ENCODE peak calls at places on chromosomes 1 and 21, in six cellular contexts. O is ovary, N is left ventricle myocardium inferior, E is heart left ventricle, L is lower lobe of right lung, U is iPS DF 6.9. W is an unnamed sample. For H3K4me1 and H3K36me3, the result is how much of the 10 kb centered on the place peaks cover.

GRCh38 chr1:48495166-48495565 is 23.2 kb upstream of the SPATA6 start:
- DNase-seq in O (no peak), N (no peak), E (no peak), L (no peak), U (no peak), W (no peak)

GRCh38 chr1:43019226-43019625 is 60.6 kb upstream of the SLC2A1 start:
- DNase-seq in O (no peak), N (no peak), E (no peak), L (no peak), U (no peak), W (no peak)

GRCh38 chr1:66752000-66752592 is at the start of gene DYNLT5:
- DNase-seq in O (peak), N (peak), E (peak), L (peak), U (no peak), W (peak)

GRCh38 chr1:244074559-244075171 is 23.6 kb downstream of the ZBTB18 start:
- DNase-seq in O (no peak), N (no peak), E (no peak), L (no peak), U (no peak), W (no peak)

GRCh38 chr1:209879539-209879938 is 51.8 kb downstream of the UTP25 start:
- DNase-seq in O (no peak), N (no peak), E (no peak), L (no peak), U (no peak), W (no peak)

GRCh38 chr21:33419538-33420123 is 16.4 kb downstream of the IFNGR2 start:
- DNase-seq in O (no peak), N (no peak), E (no peak), L (peak), U (no peak), W (no peak)

GRCh38 chr1:246280551-246280950 is 226.5 kb downstream of the SMYD3 start:
- DNase-seq in O (no peak), N (no peak), E (no peak), L (no peak), U (no peak), W (no peak)

GRCh38 chr1:35287807-35288640 is 19.5 kb downstream of the ZMYM4 start:
- DNase-seq in O (no peak), N (no peak), E (no peak), L (no peak), U (no peak), W (no peak)

GRCh38 chr1:177281901-177282300 is 111.1 kb downstream of the BRINP2 start:
- DNase-seq in O (no peak), N (no peak), E (no peak), L (no peak), U (no peak), W (no peak)

GRCh38 chr1:58695206-58695605 is 4.7 kb downstream of the MYSM1 start:
- DNase-seq in O (no peak), N (no peak), E (no peak), L (no peak), U (no peak), W (no peak)

GRCh38 chr1:92749024-92749634 is 35.8 kb downstream of the EVI5 start:
- DNase-seq in O (no peak), N (no peak), E (no peak), L (no peak), U (peak), W (peak)

GRCh38 chr21:37868896-37869295 is 47.4 kb downstream of the KCNJ6 start:
- DNase-seq in O (no peak), N (no peak), E (no peak), L (no peak), U (no peak), W (no peak)

GRCh38 chr1:235275223-235275622 is 52.8 kb downstream of the ARID4B start:
- DNase-seq in O (no peak), N (no peak), E (no peak), L (no peak), U (no peak), W (no peak)

GRCh38 chr1:18077657-18078215 is 29.9 kb upstream of the IGSF21 start:
- DNase-seq in O (no peak), N (no peak), E (no peak), L (no peak), U (no peak), W (no peak)

GRCh38 chr1:207321790-207322530 is 482 bp downstream of the CD55 start:
- DNase-seq in O (peak), N (no peak), E (no peak), L (no peak), U (no peak), W (peak)

GRCh38 chr1:244319283-244320132 is 132.2 kb downstream of the ADSS2 start:
- DNase-seq in O (no peak), N (no peak), E (no peak), L (no peak), U (no peak), W (no peak)

GRCh38 chr1:201016211-201016651 is 7.3 kb downstream of the KIF21B start:
- DNase-seq in O (peak), N (peak), E (peak), L (peak), U (no peak), W (no peak)

GRCh38 chr21:45330851-45331261 is 43.2 kb upstream of the POFUT2 start:
- DNase-seq in O (peak), N (peak), E (peak), L (peak), U (no peak), W (no peak)

GRCh38 chr21:42093991-42094417 is 22.9 kb downstream of the UMODL1 start:
- DNase-seq in O (no peak), N (no peak), E (peak), L (no peak), U (no peak), W (no peak)

GRCh38 chr1:34885405-34886247 is 26.1 kb upstream of the SMIM12 start:
- DNase-seq in O (no peak), N (peak), E (peak), L (peak), U (peak), W (peak)

GRCh38 chr21:37407719-37408455 is 41.3 kb downstream of the DYRK1A start:
- DNase-seq in O (no peak), N (no peak), E (no peak), L (no peak), U (no peak), W (no peak)

GRCh38 chr1:57422271-57423134 is 1.4 kb downstream of the DAB1 start:
- DNase-seq in O (no peak), N (peak), E (no peak), L (no peak), U (no peak), W (no peak)

GRCh38 chr1:9655127-9655723 is 3.7 kb downstream of the PIK3CD start:
- DNase-seq in O (no peak), N (no peak), E (no peak), L (no peak), U (no peak), W (no peak)

GRCh38 chr1:51661081-51661518 is 44.2 kb downstream of the OSBPL9 start:
- DNase-seq in O (no peak), N (no peak), E (no peak), L (no peak), U (no peak), W (no peak)

GRCh38 chr1:244391761-244392160 is 59.9 kb downstream of the ADSS2 start:
- DNase-seq in O (no peak), N (no peak), E (no peak), L (no peak), U (no peak), W (no peak)

GRCh38 chr1:108704501-108704900 is 8.2 kb upstream of the FNDC7 start:
- DNase-seq in O (no peak), N (no peak), E (no peak), L (no peak), U (no peak), W (no peak)

GRCh38 chr1:97792655-97793054 is 128.2 kb downstream of the DPYD start:
- DNase-seq in O (no peak), N (no peak), E (no peak), L (no peak), U (no peak), W (no peak)

GRCh38 chr1:43783671-43784205 is 76.4 kb downstream of the ST3GAL3 start:
- DNase-seq in O (no peak), N (no peak), E (no peak), L (no peak), U (no peak), W (no peak)

GRCh38 chr1:201268604-201269151 is 14.6 kb upstream of the PKP1 start:
- DNase-seq in O (no peak), N (no peak), E (no peak), L (no peak), U (no peak), W (no peak)

DNA sequence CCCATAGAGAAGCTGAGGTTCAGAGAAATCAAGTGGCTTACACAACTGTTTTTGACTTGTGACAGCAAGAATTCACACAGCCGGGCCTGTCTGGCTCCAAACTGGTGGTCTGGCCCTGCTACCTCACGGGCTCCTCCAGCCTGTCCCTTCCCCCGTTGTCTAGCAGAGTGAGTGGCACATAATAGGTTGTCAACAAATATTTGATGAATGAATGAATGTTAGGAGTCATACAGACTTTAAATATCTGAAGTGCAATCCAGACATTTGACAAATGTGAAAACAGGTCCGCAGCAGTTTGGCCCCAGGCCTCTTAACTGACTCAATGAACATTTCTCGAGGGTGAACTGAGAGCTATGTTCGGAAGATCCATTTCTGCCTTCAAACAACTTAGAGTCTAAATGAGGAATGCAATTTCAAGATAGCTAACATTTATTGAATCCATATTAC is 1.1 kb upstream of the RHOC start:
- DNase-seq in O (no peak), N (no peak), E (no peak), L (no peak), U (no peak), W (no peak)
- H3K4me3 ChIP-seq in O (no peak), N (peak), E (no peak), L (no peak), U (no peak), W (no peak)

DNA sequence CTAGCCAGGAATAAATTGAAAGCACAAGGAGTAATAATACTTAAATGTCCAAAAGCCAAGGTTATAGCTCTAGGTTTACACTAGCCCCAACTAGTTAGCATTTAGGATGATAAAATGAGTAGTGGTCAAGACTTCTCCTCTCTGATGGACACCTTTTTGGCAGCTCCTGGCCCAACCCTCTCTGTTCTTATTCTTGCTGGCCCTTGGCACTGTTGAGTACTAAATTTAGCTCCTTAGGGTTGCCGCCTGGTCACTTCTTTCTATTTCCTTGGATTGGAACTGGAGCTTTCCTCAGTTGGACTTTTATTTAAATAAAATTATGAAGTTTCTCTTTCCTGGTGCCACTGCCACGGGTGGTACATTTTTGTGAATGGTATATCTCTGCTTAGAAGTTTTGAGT is 28.3 kb downstream of the ARID1A start:
- DNase-seq in O (no peak), N (no peak), E (no peak), L (no peak), U (no peak), W (no peak)
- H3K4me1 ChIP-seq in O (under half), N (half or more), E (half or more), L (half or more), U (under half), W (under half)

GRCh38 chr1:40998668-40999067 is 19.2 kb downstream of the CTPS1 start:
- DNase-seq in O (no peak), N (no peak), E (no peak), L (no peak), U (no peak), W (no peak)

DNA sequence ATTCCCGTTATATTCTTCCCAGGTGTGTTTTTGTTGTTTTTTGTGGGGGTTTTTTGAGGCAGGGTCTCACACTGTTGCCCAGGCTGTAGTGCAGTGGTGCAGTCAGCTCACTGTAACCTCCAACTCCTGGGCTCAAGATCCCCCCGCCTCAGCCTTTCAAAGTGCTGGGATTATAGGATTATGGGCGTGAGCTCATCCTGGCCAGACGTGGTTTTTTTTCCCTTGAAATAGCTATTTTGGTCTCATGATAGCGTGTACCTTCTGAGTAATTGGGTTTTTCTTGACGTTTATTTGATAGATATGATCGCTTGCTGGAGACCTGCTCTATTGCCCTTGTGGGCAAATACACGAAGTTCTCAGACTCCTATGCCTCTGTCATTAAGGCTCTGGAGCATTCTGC is 17.6 kb downstream of the CTPS1 start:
- DNase-seq in O (no peak), N (no peak), E (no peak), L (no peak), U (no peak), W (no peak)
- H3K36me3 ChIP-seq in O (under half), N (half or more), E (half or more), L (half or more), U (under half), W (under half)

GRCh38 chr1:32464716-32465540 is at the start of gene ZBTB8B:
- DNase-seq in O (peak), N (peak), E (peak), L (peak), U (peak), W (peak)
- H3K4me3 ChIP-seq in O (peak), N (peak), E (peak), L (peak), U (peak), W (peak)

GRCh38 chr1:212670301-212670700 is 29.3 kb downstream of the BATF3 start:
- DNase-seq in O (no peak), N (no peak), E (no peak), L (no peak), U (no peak), W (no peak)
- H3K4me1 ChIP-seq in O (under half), N (under half), E (under half), L (half or more), U (under half), W (under half)

GRCh38 chr1:89686520-89686919 is 53.6 kb downstream of the LRRC8C start:
- DNase-seq in O (no peak), N (no peak), E (no peak), L (no peak), U (no peak), W (no peak)

GRCh38 chr1:89675677-89676076 is 42.8 kb downstream of the LRRC8C start:
- DNase-seq in O (no peak), N (no peak), E (no peak), L (no peak), U (no peak), W (no peak)

GRCh38 chr1:89685461-89685860 is 52.5 kb downstream of the LRRC8C start:
- DNase-seq in O (no peak), N (no peak), E (no peak), L (no peak), U (no peak), W (no peak)

GRCh38 chr1:89682630-89683029 is 49.7 kb downstream of the LRRC8C start:
- DNase-seq in O (no peak), N (no peak), E (no peak), L (no peak), U (no peak), W (no peak)

DNA sequence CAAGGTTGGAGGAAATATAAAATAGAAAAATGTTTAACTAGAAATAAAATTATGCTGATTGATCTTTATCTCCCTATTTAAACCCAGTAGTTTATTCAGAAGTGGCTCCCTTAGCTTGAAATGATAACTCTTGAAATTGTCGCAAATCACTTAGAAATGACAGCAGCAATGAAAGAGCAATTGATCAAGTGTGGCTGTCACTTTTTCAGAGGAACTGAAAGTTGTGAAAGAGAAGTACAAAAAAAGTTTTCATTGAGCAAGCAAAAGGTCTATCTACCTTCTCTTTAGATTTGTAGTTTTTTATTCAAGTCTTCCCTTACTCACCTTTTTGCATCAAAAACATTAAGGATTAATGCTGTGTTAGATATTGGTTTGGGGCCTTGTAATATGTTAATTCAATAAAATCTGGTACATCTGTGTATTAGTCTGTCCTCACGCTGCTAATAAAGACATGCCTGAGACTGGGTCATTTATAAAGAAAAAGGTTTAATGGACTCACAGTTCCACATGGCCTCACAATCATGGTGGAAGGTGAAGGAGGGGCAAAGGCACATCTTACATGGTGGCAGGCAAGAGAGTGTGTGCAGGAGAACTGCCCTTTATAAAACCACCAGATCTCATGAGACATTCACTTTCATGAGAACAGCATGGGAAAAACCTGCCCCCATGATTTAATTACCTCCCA is 48.3 kb downstream of the LRRC8C start:
- DNase-seq in O (no peak), N (no peak), E (no peak), L (no peak), U (no peak), W (no peak)
- H3K36me3 ChIP-seq in O (under half), N (under half), E (under half), L (under half), U (under half), W (under half)

GRCh38 chr1:99570486-99571089 is 75.3 kb upstream of the PALMD start:
- DNase-seq in O (no peak), N (no peak), E (no peak), L (no peak), U (no peak), W (no peak)
- H3K4me3 ChIP-seq in O (no peak), N (no peak), E (no peak), L (no peak), U (no peak), W (no peak)

GRCh38 chr1:31931241-31932225 is 6.6 kb downstream of the PTP4A2 start:
- DNase-seq in O (no peak), N (no peak), E (no peak), L (no peak), U (no peak), W (no peak)
- H3K4me1 ChIP-seq in O (under half), N (half or more), E (half or more), L (half or more), U (under half), W (half or more)

GRCh38 chr1:29362764-29363163 is 126.4 kb downstream of the PTPRU start:
- DNase-seq in O (no peak), N (no peak), E (no peak), L (no peak), U (no peak), W (no peak)

GRCh38 chr1:29365906-29366670 is 129.8 kb downstream of the PTPRU start:
- DNase-seq in O (no peak), N (no peak), E (no peak), L (no peak), U (no peak), W (no peak)

GRCh38 chr1:29362116-29362515 is 125.8 kb downstream of the PTPRU start:
- DNase-seq in O (no peak), N (no peak), E (no peak), L (no peak), U (no peak), W (no peak)

GRCh38 chr1:29363536-29363935 is 127.2 kb downstream of the PTPRU start:
- DNase-seq in O (no peak), N (no peak), E (no peak), L (no peak), U (no peak), W (no peak)

DNA sequence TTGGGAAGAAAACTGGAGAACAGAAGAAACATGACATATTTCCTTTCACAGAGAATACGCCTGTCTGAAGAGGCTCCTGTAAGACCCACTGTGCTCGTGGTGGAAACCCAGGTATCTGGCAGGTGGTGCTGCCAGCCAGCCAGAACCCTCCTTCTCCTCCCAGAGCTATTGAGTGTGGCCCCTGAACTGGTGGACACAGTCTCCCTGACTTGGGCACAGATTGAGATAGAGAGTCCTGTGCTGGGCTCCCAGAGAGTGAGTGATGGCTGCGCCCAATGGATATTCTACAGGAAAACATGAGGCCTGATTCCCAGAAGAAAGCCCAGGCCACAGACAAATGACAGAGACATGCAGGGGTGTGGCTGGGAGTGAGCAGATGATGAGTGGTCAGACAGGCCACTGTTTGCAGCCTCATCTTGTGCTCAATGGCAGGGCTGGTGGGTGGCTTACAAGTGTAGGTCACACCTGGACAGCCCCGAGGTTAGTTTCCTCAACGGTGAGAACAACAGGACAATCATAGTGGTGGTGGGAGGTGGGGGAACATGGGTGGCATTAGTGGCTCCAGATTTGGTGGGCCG is 127.9 kb downstream of the PTPRU start:
- DNase-seq in O (no peak), N (no peak), E (no peak), L (no peak), U (no peak), W (no peak)
- H3K36me3 ChIP-seq in O (under half), N (under half), E (under half), L (under half), U (under half), W (under half)

GRCh38 chr1:70204139-70204538 is 1.2 kb downstream of the LRRC40 start:
- DNase-seq in O (no peak), N (no peak), E (no peak), L (no peak), U (no peak), W (no peak)
- H3K4me3 ChIP-seq in O (peak), N (peak), E (peak), L (peak), U (no peak), W (no peak)